ENCODE peak calls at places on chromosomes 2 and 18, in ten cellular contexts. One of them, this sample, is unnamed.
A peak's percentile ranks its signal among the peaks of the same experiment; 100 is the strongest.

GRCh38 chr2:238853724-238854123 is 5.8 kb downstream of the TWIST2 start:
- DNase-seq in mammary epithelial cell: no peak
- DNase-seq in tibial artery: no peak
- DNase-seq in heart right ventricle: no peak
- DNase-seq in cardiac muscle cell: no peak
- DNase-seq in IMR-90: no peak
- DNase-seq in lower leg skin: no peak
- DNase-seq in psoas muscle: no peak
- DNase-seq in right lobe of liver: no peak
- DNase-seq in fibroblast of mammary gland: peak; percentile 67
- DNase-seq in this sample: no peak

GRCh38 chr2:61233581-61233980 is 71.6 kb downstream of the C2orf74 start:
- DNase-seq in mammary epithelial cell: no peak
- DNase-seq in tibial artery: no peak
- DNase-seq in heart right ventricle: no peak
- DNase-seq in cardiac muscle cell: no peak
- DNase-seq in IMR-90: no peak
- DNase-seq in lower leg skin: no peak
- DNase-seq in psoas muscle: no peak
- DNase-seq in right lobe of liver: no peak
- DNase-seq in fibroblast of mammary gland: peak; percentile 16
- DNase-seq in this sample: no peak

GRCh38 chr18:2222270-2223185 is 348.8 kb downstream of the METTL4 start:
- DNase-seq in mammary epithelial cell: peak; percentile 40
- DNase-seq in tibial artery: no peak
- DNase-seq in heart right ventricle: no peak
- DNase-seq in cardiac muscle cell: peak; percentile 34
- DNase-seq in IMR-90: no peak
- DNase-seq in lower leg skin: no peak
- DNase-seq in psoas muscle: no peak
- DNase-seq in right lobe of liver: peak; percentile 48
- DNase-seq in fibroblast of mammary gland: no peak
- DNase-seq in this sample: no peak

GRCh38 chr2:212646698-212647097 is 108.1 kb upstream of the ERBB4 start:
- DNase-seq in mammary epithelial cell: peak; percentile 91
- DNase-seq in tibial artery: no peak
- DNase-seq in heart right ventricle: no peak
- DNase-seq in cardiac muscle cell: no peak
- DNase-seq in IMR-90: peak; percentile 80
- DNase-seq in lower leg skin: no peak
- DNase-seq in psoas muscle: no peak
- DNase-seq in right lobe of liver: no peak
- DNase-seq in fibroblast of mammary gland: peak; percentile 87
- DNase-seq in this sample: no peak

GRCh38 chr2:42203792-42204191 is 34.6 kb downstream of the EML4 start:
- DNase-seq in mammary epithelial cell: no peak
- DNase-seq in tibial artery: no peak
- DNase-seq in heart right ventricle: no peak
- DNase-seq in cardiac muscle cell: no peak
- DNase-seq in IMR-90: no peak
- DNase-seq in lower leg skin: no peak
- DNase-seq in psoas muscle: no peak
- DNase-seq in right lobe of liver: no peak
- DNase-seq in fibroblast of mammary gland: no peak
- DNase-seq in this sample: no peak

GRCh38 chr2:226791056-226791486 is 8.5 kb downstream of the IRS1 start:
- DNase-seq in mammary epithelial cell: peak; percentile 59
- DNase-seq in tibial artery: peak; percentile 68
- DNase-seq in heart right ventricle: peak; percentile 65
- DNase-seq in cardiac muscle cell: peak; percentile 78
- DNase-seq in IMR-90: peak; percentile 71
- DNase-seq in lower leg skin: peak; percentile 72
- DNase-seq in psoas muscle: no peak
- DNase-seq in right lobe of liver: no peak
- DNase-seq in fibroblast of mammary gland: peak; percentile 68
- DNase-seq in this sample: peak; percentile 66

GRCh38 chr2:2889646-2890045 is 488.0 kb downstream of the EIPR1 start:
- DNase-seq in mammary epithelial cell: no peak
- DNase-seq in tibial artery: no peak
- DNase-seq in heart right ventricle: no peak
- DNase-seq in cardiac muscle cell: no peak
- DNase-seq in IMR-90: no peak
- DNase-seq in lower leg skin: no peak
- DNase-seq in psoas muscle: no peak
- DNase-seq in right lobe of liver: peak; percentile 28
- DNase-seq in fibroblast of mammary gland: no peak
- DNase-seq in this sample: no peak

GRCh38 chr2:218035463-218036100 is 32.8 kb upstream of the TNS1 start:
- DNase-seq in mammary epithelial cell: no peak
- DNase-seq in tibial artery: no peak
- DNase-seq in heart right ventricle: no peak
- DNase-seq in cardiac muscle cell: no peak
- DNase-seq in IMR-90: no peak
- DNase-seq in lower leg skin: no peak
- DNase-seq in psoas muscle: no peak
- DNase-seq in right lobe of liver: no peak
- DNase-seq in fibroblast of mammary gland: no peak
- DNase-seq in this sample: no peak

GRCh38 chr2:179751184-179751809 is 110.1 kb downstream of the ZNF385B start:
- DNase-seq in mammary epithelial cell: peak; percentile 9
- DNase-seq in tibial artery: no peak
- DNase-seq in heart right ventricle: no peak
- DNase-seq in cardiac muscle cell: peak; percentile 54
- DNase-seq in IMR-90: peak; percentile 47
- DNase-seq in lower leg skin: no peak
- DNase-seq in psoas muscle: no peak
- DNase-seq in right lobe of liver: no peak
- DNase-seq in fibroblast of mammary gland: peak; percentile 58
- DNase-seq in this sample: peak; percentile 16

GRCh38 chr2:45406626-45407025 is 204.4 kb downstream of the SRBD1 start:
- DNase-seq in mammary epithelial cell: no peak
- DNase-seq in tibial artery: no peak
- DNase-seq in heart right ventricle: no peak
- DNase-seq in cardiac muscle cell: peak; percentile 19
- DNase-seq in IMR-90: peak; percentile 34
- DNase-seq in lower leg skin: no peak
- DNase-seq in psoas muscle: no peak
- DNase-seq in right lobe of liver: no peak
- DNase-seq in fibroblast of mammary gland: peak; percentile 52
- DNase-seq in this sample: no peak

DNA sequence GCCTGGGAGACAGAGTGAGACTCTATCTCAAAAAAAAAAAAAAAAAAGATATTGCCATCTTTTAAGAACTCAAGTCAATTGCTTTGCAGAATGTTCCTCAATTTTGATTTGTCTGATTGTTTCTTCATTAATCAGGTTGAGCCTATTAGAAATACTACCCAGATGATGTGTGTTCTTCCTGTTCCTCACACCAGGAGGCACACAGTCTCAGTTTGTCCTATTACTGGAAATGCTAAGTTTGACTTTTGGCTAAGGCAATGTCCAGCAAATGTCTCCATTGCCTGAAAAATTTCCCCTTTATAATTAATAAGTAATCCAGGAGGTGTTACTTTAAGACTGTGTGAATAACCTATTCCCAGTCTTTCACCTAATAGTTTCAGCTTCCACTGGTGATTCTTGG is 28.4 kb downstream of the BOLA3 start:
- DNase-seq in mammary epithelial cell: no peak
- DNase-seq in tibial artery: no peak
- DNase-seq in heart right ventricle: no peak
- DNase-seq in cardiac muscle cell: peak; percentile 25
- DNase-seq in IMR-90: no peak
- DNase-seq in lower leg skin: no peak
- DNase-seq in psoas muscle: no peak
- DNase-seq in right lobe of liver: no peak
- DNase-seq in fibroblast of mammary gland: peak; percentile 31
- DNase-seq in this sample: no peak
- TF ChIP-seq CTCF in mammary epithelial cell: peak; percentile 14
- TF ChIP-seq CTCF in tibial artery: peak; percentile 14
- TF ChIP-seq CTCF in heart right ventricle: no peak
- TF ChIP-seq CTCF in cardiac muscle cell: no peak
- TF ChIP-seq CTCF in IMR-90: no peak
- TF ChIP-seq CTCF in lower leg skin: no peak
- TF ChIP-seq CTCF in psoas muscle: peak; percentile 6
- TF ChIP-seq CTCF in right lobe of liver: no peak
- TF ChIP-seq CTCF in fibroblast of mammary gland: peak; percentile 24
- TF ChIP-seq CTCF in this sample: peak; percentile 28

GRCh38 chr18:48611785-48612480 is 73.1 kb downstream of the CTIF start:
- DNase-seq in mammary epithelial cell: no peak
- DNase-seq in tibial artery: no peak
- DNase-seq in heart right ventricle: no peak
- DNase-seq in cardiac muscle cell: no peak
- DNase-seq in IMR-90: no peak
- DNase-seq in lower leg skin: no peak
- DNase-seq in psoas muscle: no peak
- DNase-seq in right lobe of liver: no peak
- DNase-seq in fibroblast of mammary gland: no peak
- DNase-seq in this sample: no peak

GRCh38 chr18:48612917-48613316 is 74.1 kb downstream of the CTIF start:
- DNase-seq in mammary epithelial cell: no peak
- DNase-seq in tibial artery: no peak
- DNase-seq in heart right ventricle: no peak
- DNase-seq in cardiac muscle cell: no peak
- DNase-seq in IMR-90: no peak
- DNase-seq in lower leg skin: no peak
- DNase-seq in psoas muscle: no peak
- DNase-seq in right lobe of liver: no peak
- DNase-seq in fibroblast of mammary gland: no peak
- DNase-seq in this sample: no peak

GRCh38 chr18:48614005-48614404 is 75.2 kb downstream of the CTIF start:
- DNase-seq in mammary epithelial cell: no peak
- DNase-seq in tibial artery: no peak
- DNase-seq in heart right ventricle: no peak
- DNase-seq in cardiac muscle cell: no peak
- DNase-seq in IMR-90: no peak
- DNase-seq in lower leg skin: no peak
- DNase-seq in psoas muscle: no peak
- DNase-seq in right lobe of liver: no peak
- DNase-seq in fibroblast of mammary gland: no peak
- DNase-seq in this sample: no peak

GRCh38 chr18:48612511-48612910 is 73.7 kb downstream of the CTIF start:
- DNase-seq in mammary epithelial cell: no peak
- DNase-seq in tibial artery: no peak
- DNase-seq in heart right ventricle: no peak
- DNase-seq in cardiac muscle cell: no peak
- DNase-seq in IMR-90: no peak
- DNase-seq in lower leg skin: no peak
- DNase-seq in psoas muscle: no peak
- DNase-seq in right lobe of liver: no peak
- DNase-seq in fibroblast of mammary gland: no peak
- DNase-seq in this sample: no peak

GRCh38 chr18:48613589-48613988 is 74.8 kb downstream of the CTIF start:
- DNase-seq in mammary epithelial cell: no peak
- DNase-seq in tibial artery: peak; percentile 88
- DNase-seq in heart right ventricle: no peak
- DNase-seq in cardiac muscle cell: no peak
- DNase-seq in IMR-90: peak; percentile 49
- DNase-seq in lower leg skin: no peak
- DNase-seq in psoas muscle: peak; percentile 72
- DNase-seq in right lobe of liver: no peak
- DNase-seq in fibroblast of mammary gland: no peak
- DNase-seq in this sample: no peak
- TF ChIP-seq CTCF in mammary epithelial cell: no peak
- TF ChIP-seq CTCF in tibial artery: no peak
- TF ChIP-seq CTCF in heart right ventricle: no peak
- TF ChIP-seq CTCF in cardiac muscle cell: no peak
- TF ChIP-seq CTCF in IMR-90: no peak
- TF ChIP-seq CTCF in lower leg skin: no peak
- TF ChIP-seq CTCF in psoas muscle: no peak
- TF ChIP-seq CTCF in right lobe of liver: no peak
- TF ChIP-seq CTCF in fibroblast of mammary gland: no peak
- TF ChIP-seq CTCF in this sample: no peak

DNA sequence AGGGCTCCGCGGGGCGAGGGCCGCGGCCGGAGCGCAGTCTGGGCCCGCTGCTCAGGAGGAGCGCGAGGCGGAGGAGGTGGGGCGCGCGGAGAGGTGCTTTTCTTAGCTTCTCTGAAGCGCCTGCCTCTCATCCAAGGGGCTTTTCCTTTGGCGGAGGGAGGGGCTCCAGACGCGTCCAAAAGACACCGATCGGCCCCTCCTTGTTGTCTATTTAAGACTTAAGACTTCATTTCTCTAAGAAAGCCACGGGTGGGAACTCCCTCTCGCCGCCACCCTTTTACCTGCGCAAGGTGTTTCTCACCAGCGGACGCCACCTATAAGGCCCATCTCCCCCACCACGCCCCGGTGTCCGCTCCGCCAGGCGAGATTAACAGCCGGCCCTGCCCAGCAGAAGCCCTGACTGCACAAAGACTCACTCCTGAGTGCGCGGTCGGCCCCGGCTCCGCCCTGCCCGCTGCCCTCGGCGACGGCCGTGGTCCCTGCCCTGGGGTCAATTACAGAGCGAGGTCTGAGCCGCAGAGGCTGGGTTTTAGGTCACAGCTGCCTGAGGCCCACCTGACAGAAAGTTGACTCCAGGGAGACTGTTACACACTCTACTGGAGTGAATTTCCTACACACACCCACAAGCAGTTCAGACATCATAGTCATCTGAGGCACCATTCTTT is at the start of gene DSC2:
- DNase-seq in mammary epithelial cell: peak; percentile 78
- DNase-seq in tibial artery: peak; percentile 22
- DNase-seq in heart right ventricle: peak; percentile 18
- DNase-seq in cardiac muscle cell: no peak
- DNase-seq in IMR-90: no peak
- DNase-seq in lower leg skin: peak; percentile 17
- DNase-seq in psoas muscle: peak; percentile 47
- DNase-seq in right lobe of liver: peak; percentile 66
- DNase-seq in fibroblast of mammary gland: no peak
- DNase-seq in this sample: peak; percentile 13
- TF ChIP-seq CTCF in mammary epithelial cell: no peak
- TF ChIP-seq CTCF in tibial artery: no peak
- TF ChIP-seq CTCF in heart right ventricle: no peak
- TF ChIP-seq CTCF in cardiac muscle cell: no peak
- TF ChIP-seq CTCF in IMR-90: no peak
- TF ChIP-seq CTCF in lower leg skin: no peak
- TF ChIP-seq CTCF in psoas muscle: no peak
- TF ChIP-seq CTCF in right lobe of liver: no peak
- TF ChIP-seq CTCF in fibroblast of mammary gland: no peak
- TF ChIP-seq CTCF in this sample: no peak

DNA sequence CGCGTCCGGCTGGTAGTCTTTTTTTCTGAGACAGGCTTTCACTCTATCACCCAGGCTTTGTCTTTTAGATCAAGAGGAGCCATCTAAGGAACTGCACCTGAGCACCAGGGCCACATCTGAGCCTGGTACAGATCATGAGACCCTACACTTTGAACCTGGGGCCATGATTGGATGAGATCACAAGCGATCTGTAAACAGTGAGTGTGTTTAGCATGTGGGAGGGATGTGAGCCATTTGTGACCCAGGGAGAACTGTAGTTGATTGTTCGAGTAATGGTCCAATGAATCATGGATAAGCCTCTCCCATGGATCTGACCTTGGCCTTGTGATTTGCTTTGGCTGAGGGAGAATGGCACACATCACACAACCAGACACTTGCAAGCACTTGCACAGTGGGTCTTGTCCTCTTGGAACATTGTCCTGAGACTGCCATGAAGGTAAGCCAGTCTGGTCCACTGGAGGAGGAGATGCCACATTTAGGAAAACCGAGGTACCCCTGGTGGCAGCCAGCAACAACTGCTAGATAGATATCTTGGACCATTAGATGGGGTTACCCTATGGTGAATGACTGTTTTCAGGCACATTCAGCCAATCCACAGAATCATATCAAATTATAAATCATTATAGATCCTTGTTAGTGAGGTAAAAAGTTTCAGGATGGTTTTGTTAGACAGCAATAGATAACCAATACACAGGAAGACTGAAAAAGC is 19.5 kb upstream of the DTNB start:
- DNase-seq in mammary epithelial cell: peak; percentile 34
- DNase-seq in tibial artery: no peak
- DNase-seq in heart right ventricle: no peak
- DNase-seq in cardiac muscle cell: no peak
- DNase-seq in IMR-90: no peak
- DNase-seq in lower leg skin: no peak
- DNase-seq in psoas muscle: no peak
- DNase-seq in right lobe of liver: no peak
- DNase-seq in fibroblast of mammary gland: no peak
- DNase-seq in this sample: no peak
- TF ChIP-seq CTCF in mammary epithelial cell: no peak
- TF ChIP-seq CTCF in tibial artery: no peak
- TF ChIP-seq CTCF in heart right ventricle: no peak
- TF ChIP-seq CTCF in cardiac muscle cell: no peak
- TF ChIP-seq CTCF in IMR-90: no peak
- TF ChIP-seq CTCF in lower leg skin: no peak
- TF ChIP-seq CTCF in psoas muscle: no peak
- TF ChIP-seq CTCF in right lobe of liver: no peak
- TF ChIP-seq CTCF in fibroblast of mammary gland: no peak
- TF ChIP-seq CTCF in this sample: no peak

This sample was measured in GM10248.